ENCODE peak calls at places on chromosomes 7 and 10, in five cellular contexts. B is dorsolateral prefrontal cortex, C is body of pancreas, H is Caco-2, K is transverse colon. Z is an unnamed sample.

GRCh38 chr7:144516729-144517128 is 113.2 kb upstream of the NOBOX start:
- DNase-seq in C (no peak), B (no peak), H (no peak), K (no peak), Z (no peak)

GRCh38 chr7:140673063-140673769 is 471 bp downstream of the ADCK2 start:
- DNase-seq in H (peak; percentile 68), K (peak; percentile 83), C (peak; percentile 76), B (peak; percentile 45), Z (peak; percentile 24)

GRCh38 chr10:13589316-13589715 is 2.6 kb downstream of the PRPF18 start:
- DNase-seq in H (no peak), B (no peak), C (no peak), K (no peak), Z (no peak)

GRCh38 chr7:45889367-45890067 is 1.2 kb downstream of the IGFBP1 start:
- DNase-seq in B (no peak), H (no peak), C (no peak), K (no peak), Z (no peak)

GRCh38 chr7:15471387-15471786 is 90.4 kb downstream of the AGMO start:
- DNase-seq in H (no peak), B (no peak), C (no peak), K (no peak), Z (no peak)

GRCh38 chr7:105204520-105204919 is 184.2 kb downstream of the SRPK2 start:
- DNase-seq in H (no peak), C (no peak), K (no peak), B (no peak), Z (no peak)

GRCh38 chr7:101631224-101631714 is 2.2 kb upstream of the MYL10 start:
- DNase-seq in K (no peak), C (no peak), H (no peak), B (no peak), Z (no peak)

GRCh38 chr7:102991077-102991539 is 78.3 kb downstream of the LRRC17 start:
- DNase-seq in H (no peak), K (no peak), B (no peak), C (no peak), Z (no peak)

GRCh38 chr7:68787586-68787985 is 810.7 kb upstream of the AUTS2 start:
- DNase-seq in C (no peak), H (no peak), B (no peak), K (no peak), Z (no peak)

DNA sequence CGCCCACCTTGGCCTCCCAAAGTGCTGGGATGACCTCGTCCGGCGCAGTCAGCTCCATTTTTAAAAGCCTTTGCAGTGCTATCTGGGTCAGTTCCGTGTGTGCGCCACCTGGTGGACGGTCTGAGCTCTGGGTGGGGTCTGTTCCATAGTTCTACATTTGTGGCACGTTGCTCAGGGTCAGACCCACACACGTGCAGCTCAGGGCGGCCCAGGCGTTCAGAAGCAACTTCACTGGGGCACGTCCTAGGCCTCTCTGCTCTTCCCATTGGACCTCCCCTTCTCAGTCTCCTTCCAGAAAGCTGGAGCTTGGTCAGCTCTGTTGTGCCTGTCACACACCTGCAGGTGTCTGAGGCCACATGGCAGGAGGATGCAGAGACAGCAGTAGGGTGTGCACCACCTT is 137.9 kb downstream of the DNAJB6 start:
- DNase-seq in B (no peak), C (no peak), H (peak; percentile 44), K (no peak), Z (no peak)
- TF ChIP-seq CTCF in B (no peak), C (no peak), H (peak; percentile 35), K (peak; percentile 32), Z (peak; percentile 44)

DNA sequence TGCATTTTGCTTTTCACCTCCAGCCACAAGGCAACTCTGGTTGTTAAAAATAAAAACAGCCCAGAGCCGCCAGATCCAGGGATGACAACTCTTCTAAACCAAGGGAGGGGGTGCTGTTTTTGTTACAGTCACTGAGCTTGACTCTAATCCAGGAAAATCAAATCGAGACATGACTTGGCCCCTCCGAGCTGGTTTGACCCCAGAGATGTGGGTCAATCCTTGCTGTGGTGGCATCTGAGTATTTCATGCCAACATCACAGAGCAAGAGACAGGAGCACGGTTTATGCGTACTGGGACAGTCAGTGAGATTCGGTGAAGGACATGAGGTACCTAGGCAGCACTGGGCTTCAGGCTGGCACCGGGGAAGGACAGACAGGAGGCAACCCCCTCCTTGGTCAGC is 88.8 kb upstream of the ZMIZ1 start:
- DNase-seq in K (no peak), C (no peak), B (no peak), H (no peak), Z (no peak)
- TF ChIP-seq CTCF in K (no peak), C (no peak), B (no peak), H (no peak), Z (no peak)

GRCh38 chr10:31081937-31082635 is 50.4 kb upstream of the ZNF438 start:
- DNase-seq in H (no peak), K (no peak), C (no peak), B (no peak), Z (no peak)

GRCh38 chr10:31087855-31088254 is 56.2 kb upstream of the ZNF438 start:
- DNase-seq in H (no peak), C (no peak), K (no peak), B (no peak), Z (no peak)

DNA sequence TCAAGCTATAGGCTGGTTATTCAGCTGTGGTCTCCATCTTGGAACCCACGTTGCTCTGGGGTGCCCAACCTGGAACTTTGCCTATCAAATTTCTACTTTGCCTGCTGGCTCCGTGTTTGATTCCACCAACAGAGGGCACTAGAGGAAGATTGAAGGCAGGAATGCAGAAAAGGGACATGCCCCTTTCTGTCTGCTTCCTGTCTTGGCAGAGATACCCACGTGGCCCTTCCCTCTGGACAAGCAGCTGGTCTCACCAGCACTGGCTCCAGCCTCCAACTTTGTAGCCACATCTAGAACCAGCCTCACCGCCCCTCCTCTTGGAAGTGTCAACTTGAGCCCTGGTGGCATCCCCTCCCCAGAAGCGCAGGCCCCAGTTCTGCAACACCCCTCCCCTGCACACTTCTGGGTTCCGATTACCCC is 52.1 kb upstream of the ZNF438 start:
- DNase-seq in C (peak; percentile 52), H (peak; percentile 61), B (no peak), K (peak; percentile 32), Z (peak; percentile 34)
- TF ChIP-seq CTCF in C (peak; percentile 22), H (peak; percentile 32), B (peak; percentile 30), K (peak; percentile 43), Z (peak; percentile 58)

DNA sequence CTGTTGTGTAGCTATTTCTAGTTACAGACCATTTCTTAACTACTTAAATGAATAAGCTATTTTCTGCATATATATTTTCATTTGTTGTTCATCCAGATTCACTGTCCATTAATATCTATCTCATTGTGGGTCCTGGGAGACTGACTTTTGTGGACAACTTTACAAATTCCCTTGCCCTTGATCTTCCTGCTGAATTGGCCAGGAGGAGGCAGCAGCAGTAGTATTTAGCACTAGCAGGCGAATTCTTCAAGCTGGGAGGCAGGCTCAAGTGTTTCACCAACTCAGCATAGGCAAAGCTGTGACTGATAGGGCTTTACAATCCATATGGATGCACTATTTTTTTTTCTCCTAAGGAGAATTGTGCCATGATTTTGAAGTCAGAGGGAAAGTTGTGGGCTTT is 461.0 kb upstream of the NRG3 start:
- DNase-seq in C (no peak), K (no peak), B (no peak), H (peak; percentile 35), Z (peak; percentile 1)
- TF ChIP-seq CTCF in C (no peak), K (no peak), B (no peak), H (peak; percentile 55), Z (peak; percentile 61)

DNA sequence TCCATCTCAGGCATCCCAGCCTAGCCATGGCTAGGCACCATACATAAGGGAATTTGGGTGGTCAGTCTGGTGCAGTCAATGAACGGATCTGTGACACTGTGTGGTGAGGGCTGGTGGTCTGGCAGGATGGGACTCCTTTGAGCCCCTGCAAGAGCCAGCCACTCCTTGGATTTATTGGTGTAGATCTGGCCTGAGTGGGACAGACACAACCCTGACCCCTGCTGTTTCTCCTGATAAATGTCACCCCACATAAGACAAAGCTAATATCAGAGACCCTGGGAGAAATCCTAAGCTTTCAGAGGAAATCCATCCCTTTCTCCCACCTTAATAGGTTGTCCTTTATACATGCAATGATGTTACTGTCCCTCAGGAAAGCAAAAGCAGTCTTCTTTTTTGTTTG is 2.3 kb downstream of the FBXO24 start:
- DNase-seq in B (no peak), H (no peak), K (no peak), C (no peak), Z (no peak)
- TF ChIP-seq CTCF in B (no peak), H (peak; percentile 34), K (no peak), C (no peak), Z (peak; percentile 36)

DNA sequence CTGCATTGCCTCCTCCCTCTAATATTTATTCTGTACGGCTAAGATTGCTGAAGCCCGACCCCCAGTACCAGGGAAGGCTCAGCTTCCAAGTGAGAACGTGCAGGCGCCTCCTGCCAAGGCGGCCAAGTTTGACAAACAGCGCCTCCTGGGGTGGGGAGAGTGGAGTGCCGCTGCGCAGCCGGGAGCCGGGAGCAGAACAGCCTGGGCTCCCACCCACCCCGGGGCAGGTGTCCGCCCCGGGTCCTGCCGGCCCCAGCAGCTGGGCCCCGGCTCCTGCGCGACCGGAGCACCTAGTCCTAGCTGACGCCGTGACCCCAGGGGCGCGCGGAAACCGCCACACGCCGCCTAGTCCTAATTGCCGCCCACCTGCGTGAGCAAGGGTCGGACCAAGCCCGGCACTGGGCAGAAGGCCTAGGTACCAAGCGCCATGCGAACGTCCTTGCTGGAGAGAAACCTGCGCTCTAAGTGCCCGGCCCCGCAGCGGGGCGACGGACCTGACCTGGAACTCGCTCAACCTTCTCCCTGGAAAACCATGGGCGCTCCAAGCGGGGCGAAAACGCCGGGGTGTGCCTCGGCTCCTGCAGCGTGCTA is 5.0 kb upstream of the EBF3 start:
- DNase-seq in H (no peak), K (no peak), B (no peak), C (peak; percentile 45), Z (peak; percentile 84)
- TF ChIP-seq CTCF in H (no peak), K (peak; percentile 44), B (no peak), C (peak; percentile 41), Z (peak; percentile 80)